ENCODE peak calls at places on chromosomes 6 and 20, in nine cellular contexts. Q is stimulated activated CD8-positive, alpha-beta memory T cell treated with anti-CD3 and anti-CD28 coated beads, Interleukin-2, amount 100 ng/mL, for 1 hour; L is naive thymus-derived CD4-positive, alpha-beta T cell; X is left ventricle myocardium inferior; G is pancreas; P is MV-4-11; F is nephron progenitor cell; D is GM20000; M is foreskin fibroblast. V is an unnamed sample.

GRCh38 chr6:77492529-77492928 is 29.2 kb upstream of the HTR1B start:
- DNase-seq in Q (no peak), L (no peak), X (no peak), G (no peak), P (no peak), F (no peak), D (no peak), M (no peak), V (no peak)

GRCh38 chr6:21033095-21033494 is 498.8 kb downstream of the CDKAL1 start:
- DNase-seq in Q (no peak), L (no peak), X (no peak), G (no peak), P (no peak), F (no peak), D (no peak), M (no peak), V (no peak)

GRCh38 chr6:90709597-90709996 is 122.7 kb upstream of the MAP3K7 start:
- DNase-seq in Q (no peak), L (no peak), X (no peak), G (no peak), P (no peak), F (no peak), D (no peak), M (no peak), V (no peak)

GRCh38 chr20:38196016-38196415 is 30.9 kb upstream of the TGM2 start:
- DNase-seq in Q (no peak), L (no peak), X (no peak), G (no peak), P (no peak), F (no peak), D (no peak), M (no peak), V (no peak)

GRCh38 chr6:42547407-42548329 is 16.2 kb upstream of the UBR2 start:
- DNase-seq in Q (peak; percentile 73), L (peak; percentile 75), X (peak; percentile 85), G (peak; percentile 71), P (peak; percentile 78), F (peak; percentile 89), D (peak; percentile 94), M (peak; percentile 68), V (peak; percentile 18)

GRCh38 chr6:166996406-166996805 is 2.8 kb upstream of the CEP43 start:
- DNase-seq in Q (no peak), L (no peak), X (no peak), G (no peak), P (peak; percentile 86), F (no peak), D (no peak), M (no peak), V (no peak)

GRCh38 chr6:16470502-16471221 is 232.3 kb downstream of the GMPR start:
- DNase-seq in Q (no peak), L (no peak), X (no peak), G (no peak), P (no peak), F (no peak), D (no peak), M (no peak), V (no peak)

GRCh38 chr6:111585969-111586315 is 19.7 kb downstream of the TRAF3IP2 start:
- DNase-seq in Q (no peak), L (no peak), X (no peak), G (no peak), P (no peak), F (no peak), D (no peak), M (no peak), V (no peak)

GRCh38 chr20:2358006-2358405 is 22.7 kb upstream of the TGM6 start:
- DNase-seq in Q (no peak), L (no peak), X (no peak), G (no peak), P (no peak), F (no peak), D (no peak), M (no peak), V (no peak)

GRCh38 chr20:17966432-17967312 is 1.9 kb downstream of the SNX5 start:
- DNase-seq in Q (no peak), L (peak; percentile 47), X (no peak), G (no peak), P (peak; percentile 54), F (no peak), D (peak; percentile 42), M (no peak), V (no peak)

GRCh38 chr6:44655368-44656342 is 268.1 kb downstream of the CDC5L start:
- DNase-seq in Q (peak; percentile 48), L (peak; percentile 48), X (peak; percentile 66), G (peak; percentile 56), P (peak; percentile 79), F (peak; percentile 90), D (peak; percentile 69), M (peak; percentile 48), V (no peak)

GRCh38 chr6:14682821-14683220 is 563.0 kb upstream of the JARID2 start:
- DNase-seq in Q (no peak), L (no peak), X (no peak), G (no peak), P (peak; percentile 7), F (no peak), D (no peak), M (peak; percentile 45), V (peak; percentile 46)

GRCh38 chr20:17612287-17612974 is 42.6 kb downstream of the DSTN start:
- DNase-seq in Q (no peak), L (no peak), X (no peak), G (peak; percentile 29), P (peak; percentile 32), F (no peak), D (no peak), M (peak; percentile 67), V (peak; percentile 41)

GRCh38 chr6:63351995-63352586 is 32.3 kb upstream of the LGSN start:
- DNase-seq in Q (no peak), L (no peak), X (no peak), G (peak; percentile 29), P (peak; percentile 31), F (no peak), D (peak; percentile 28), M (no peak), V (peak; percentile 46)

GRCh38 chr20:49037962-49038387 is 8.1 kb upstream of the CSE1L start:
- DNase-seq in Q (no peak), L (peak; percentile 38), X (no peak), G (no peak), P (peak; percentile 94), F (no peak), D (no peak), M (no peak), V (no peak)

GRCh38 chr20:53291548-53291947 is 302.1 kb downstream of the ZNF217 start:
- DNase-seq in Q (no peak), L (no peak), X (no peak), G (no peak), P (no peak), F (peak; percentile 10), D (no peak), M (no peak), V (no peak)

GRCh38 chr6:33610779-33611421 is 10.2 kb upstream of the ITPR3 start:
- DNase-seq in Q (no peak), L (no peak), X (no peak), G (no peak), P (no peak), F (peak; percentile 44), D (no peak), M (no peak), V (no peak)

GRCh38 chr6:41578714-41579610 is 32.8 kb downstream of the FOXP4 start:
- DNase-seq in Q (no peak), L (no peak), X (no peak), G (no peak), P (peak; percentile 45), F (peak; percentile 70), D (no peak), M (peak; percentile 27), V (no peak)